ENCODE peak calls at places on chromosomes 4 and X, in seven cellular contexts. N is endothelial cell; M is ureter; B is cardiac fibroblast; S is posterior vena cava; F is activated CD4-positive, alpha-beta T cell treated with anti-CD3 and anti-CD28 coated beads for 1 hour; T is sciatic nerve. H is an unnamed sample.

GRCh38 chr4:8726344-8726851 is 133.8 kb downstream of the CPZ start:
- DNase-seq in N (no peak), M (peak), B (no peak), S (peak), F (peak), T (peak), H (peak)

GRCh38 chr4:40515398-40516293 is 114.0 kb downstream of the RBM47 start:
- DNase-seq in N (no peak), M (no peak), B (peak), S (no peak), F (no peak), T (no peak), H (no peak)

GRCh38 chr4:8414377-8414776 is 26.1 kb downstream of the ACOX3 start:
- DNase-seq in N (no peak), M (no peak), B (no peak), S (no peak), F (no peak), T (no peak), H (no peak)

GRCh38 chr4:144176476-144176875 is 36.0 kb upstream of the GYPA start:
- DNase-seq in N (no peak), M (no peak), B (no peak), S (no peak), F (no peak), T (no peak), H (no peak)

GRCh38 chrX:22629105-22629725 is 356.5 kb downstream of the CBLL2 start:
- DNase-seq in N (no peak), M (no peak), B (peak), S (no peak), F (no peak), T (no peak), H (no peak)

GRCh38 chr4:123816462-123816861 is 419.9 kb downstream of the SPRY1 start:
- DNase-seq in N (no peak), M (no peak), B (no peak), S (no peak), F (no peak), T (no peak), H (no peak)

GRCh38 chr4:6752486-6752829 is 30.1 kb upstream of the KIAA0232 start:
- DNase-seq in N (no peak), M (no peak), B (no peak), S (no peak), F (no peak), T (no peak), H (no peak)

GRCh38 chr4:172851534-172851933 is 317.1 kb upstream of the GALNT7 start:
- DNase-seq in N (no peak), M (no peak), B (peak), S (no peak), F (no peak), T (no peak), H (no peak)

GRCh38 chrX:21745756-21746155 is 12.2 kb downstream of the SMPX start:
- DNase-seq in N (peak), M (no peak), B (peak), S (no peak), F (peak), T (no peak), H (no peak)

GRCh38 chrX:111409326-111409725 is 2.7 kb downstream of the DCX start:
- DNase-seq in N (no peak), M (no peak), B (no peak), S (no peak), F (no peak), T (no peak), H (no peak)

GRCh38 chrX:153530411-153531145 is 13.1 kb downstream of the ATP2B3 start:
- DNase-seq in N (no peak), M (no peak), B (no peak), S (no peak), F (no peak), T (no peak), H (no peak)

GRCh38 chr4:112704991-112705845 is 68.3 kb downstream of the LARP7 start:
- DNase-seq in N (peak), M (no peak), B (peak), S (no peak), F (no peak), T (peak), H (peak)

GRCh38 chr4:83128235-83128929 is 13.9 kb upstream of the PLAC8 start:
- DNase-seq in N (no peak), M (no peak), B (peak), S (no peak), F (no peak), T (no peak), H (no peak)

GRCh38 chrX:68697465-68698125 is 50.1 kb downstream of the STARD8 start:
- DNase-seq in N (peak), M (no peak), B (no peak), S (no peak), F (no peak), T (no peak), H (no peak)

GRCh38 chrX:30935985-30936384 is 46.9 kb upstream of the TAB3 start:
- DNase-seq in N (peak), M (no peak), B (peak), S (no peak), F (no peak), T (no peak), H (peak)

GRCh38 chr4:147965056-147965455 is 233.2 kb downstream of the ARHGAP10 start:
- DNase-seq in N (no peak), M (no peak), B (no peak), S (no peak), F (no peak), T (no peak), H (no peak)

GRCh38 chr4:182904271-182904761 is 12.9 kb downstream of the DCTD start:
- DNase-seq in N (no peak), M (no peak), B (no peak), S (no peak), F (no peak), T (no peak), H (peak)

GRCh38 chrX:1262369-1262768 is 6.2 kb upstream of the CSF2RA start:
- DNase-seq in N (no peak), M (no peak), B (no peak), S (no peak), F (no peak), T (no peak), H (no peak)

GRCh38 chr4:147516133-147516532 is 35.2 kb downstream of the EDNRA start:
- DNase-seq in N (no peak), M (no peak), B (no peak), S (no peak), F (no peak), T (no peak), H (no peak)

GRCh38 chrX:108307408-108308085 is 130.7 kb downstream of the COL4A6 start:
- DNase-seq in N (no peak), M (no peak), B (peak), S (no peak), F (no peak), T (no peak), H (no peak)

GRCh38 chr4:147825451-147826287 is 93.8 kb downstream of the ARHGAP10 start:
- DNase-seq in N (no peak), M (peak), B (peak), S (no peak), F (no peak), T (no peak), H (no peak)

GRCh38 chr4:186104114-186104894 is at the start of gene FAM149A:
- DNase-seq in N (no peak), M (peak), B (no peak), S (no peak), F (peak), T (peak), H (peak)

GRCh38 chr4:140078366-140078765 is 75.6 kb downstream of the MAML3 start:
- DNase-seq in N (no peak), M (no peak), B (peak), S (peak), F (no peak), T (no peak), H (peak)